ENCODE peak calls at places on chromosomes 13 and 19, in seven cellular contexts. F, G, I, H, A, P and E are unnamed samples.

GRCh38 chr13:90105276-90105675 is 1242.2 kb upstream of the MIR17HG start:
- DNase-seq in F (no peak), G (no peak), I (no peak), H (no peak), A (no peak), P (no peak), E (no peak)

GRCh38 chr13:97568850-97569249 is 134.9 kb downstream of the RAP2A start:
- DNase-seq in F (no peak), G (no peak), I (no peak), H (peak), A (no peak), P (no peak), E (no peak)

GRCh38 chr19:49333426-49334288 is 1.5 kb upstream of the CD37 start:
- DNase-seq in F (peak), G (peak), I (no peak), H (peak), A (peak), P (peak), E (peak)

GRCh38 chr19:33259532-33259931 is 33.9 kb upstream of the SLC7A10 start:
- DNase-seq in F (no peak), G (no peak), I (no peak), H (no peak), A (no peak), P (no peak), E (no peak)

GRCh38 chr19:18109363-18109730 is 11.8 kb downstream of the MAST3 start:
- DNase-seq in F (no peak), G (peak), I (no peak), H (peak), A (no peak), P (no peak), E (no peak)

GRCh38 chr19:6381030-6381750 is 5.5 kb upstream of the PSPN start:
- DNase-seq in F (no peak), G (no peak), I (no peak), H (no peak), A (no peak), P (no peak), E (no peak)

GRCh38 chr13:30727491-30728350 is 7.6 kb upstream of the ALOX5AP start:
- DNase-seq in F (no peak), G (no peak), I (no peak), H (no peak), A (no peak), P (no peak), E (no peak)

GRCh38 chr13:30898721-30899188 is 7.3 kb upstream of the MEDAG start:
- DNase-seq in F (no peak), G (no peak), I (no peak), H (no peak), A (no peak), P (no peak), E (no peak)

GRCh38 chr13:30654430-30654829 is 36.7 kb downstream of the USPL1 start:
- DNase-seq in F (no peak), G (no peak), I (no peak), H (no peak), A (no peak), P (no peak), E (no peak)

GRCh38 chr13:112330479-112331407 is 45.4 kb upstream of the SPACA7 start:
- DNase-seq in F (no peak), G (peak), I (no peak), H (no peak), A (no peak), P (no peak), E (no peak)